ENCODE peak calls at places on chromosomes 4 and X, in ten cellular contexts. Z is ovary, M is HuH-7.5, G is mesenchymal stem cell, O is H9, V is natural killer cell, H is aorta, Q is AG09309, D is left ventricle myocardium inferior, A is substantia nigra. Y is an unnamed sample.

GRCh38 chrX:85992811-85993229 is 54.5 kb downstream of the CHM start:
- DNase-seq in Z (no peak), M (no peak), G (peak), O (no peak), V (no peak), H (no peak), Q (no peak), D (no peak), A (no peak), Y (peak)

GRCh38 chr4:139658185-139658584 is 7.4 kb upstream of the MGST2 start:
- DNase-seq in Z (no peak), M (no peak), G (no peak), O (peak), V (no peak), H (no peak), Q (no peak), D (no peak), A (no peak), Y (no peak)

GRCh38 chr4:140315970-140316369 is 57.5 kb upstream of the SCOC start:
- DNase-seq in Z (no peak), M (no peak), G (no peak), O (peak), V (no peak), H (no peak), Q (no peak), D (no peak), A (no peak), Y (no peak)

GRCh38 chrX:150615356-150615755 is 46.9 kb downstream of the MTM1 start:
- DNase-seq in Z (no peak), M (no peak), G (no peak), O (no peak), V (no peak), H (no peak), Q (no peak), D (no peak), A (no peak), Y (no peak)

GRCh38 chr4:165767671-165768070 is 105.4 kb upstream of the TLL1 start:
- DNase-seq in Z (no peak), M (no peak), G (no peak), O (no peak), V (no peak), H (no peak), Q (no peak), D (no peak), A (no peak), Y (no peak)

GRCh38 chr4:104728380-104729122 is 233.9 kb upstream of the CXXC4 start:
- DNase-seq in Z (no peak), M (no peak), G (peak), O (no peak), V (no peak), H (no peak), Q (no peak), D (no peak), A (no peak), Y (no peak)

GRCh38 chrX:54640721-54641120 is 110.7 kb downstream of the GNL3L start:
- DNase-seq in Z (no peak), M (peak), G (peak), O (no peak), V (no peak), H (no peak), Q (no peak), D (no peak), A (no peak), Y (peak)

GRCh38 chr4:109969087-109969486 is 56.4 kb downstream of the EGF start:
- DNase-seq in Z (no peak), M (no peak), G (no peak), O (no peak), V (no peak), H (no peak), Q (no peak), D (no peak), A (no peak), Y (no peak)

GRCh38 chrX:77446029-77446585 is 1.1 kb upstream of the FGF16 start:
- DNase-seq in Z (no peak), M (no peak), G (no peak), O (peak), V (no peak), H (peak), Q (no peak), D (peak), A (no peak), Y (peak)

GRCh38 chrX:154750301-154751120 is at the start of gene GAB3:
- DNase-seq in Z (peak), M (no peak), G (peak), O (no peak), V (peak), H (peak), Q (no peak), D (peak), A (no peak), Y (peak)

GRCh38 chr4:161696957-161697356 is 466.8 kb downstream of the FSTL5 start:
- DNase-seq in Z (no peak), M (no peak), G (no peak), O (peak), V (no peak), H (no peak), Q (no peak), D (no peak), A (no peak), Y (peak)

GRCh38 chr4:110003401-110004187 is 90.9 kb downstream of the EGF start:
- DNase-seq in Z (no peak), M (no peak), G (no peak), O (no peak), V (no peak), H (no peak), Q (no peak), D (no peak), A (no peak), Y (no peak)

GRCh38 chr4:68803013-68803412 is 12.8 kb upstream of the UGT2B10 start:
- DNase-seq in Z (no peak), M (no peak), G (no peak), O (no peak), V (no peak), H (no peak), Q (no peak), D (no peak), A (no peak), Y (no peak)

GRCh38 chr4:48297447-48297846 is 27.8 kb upstream of the TEC start:
- DNase-seq in Z (no peak), M (no peak), G (peak), O (no peak), V (no peak), H (no peak), Q (no peak), D (no peak), A (no peak), Y (no peak)

GRCh38 chrX:31186693-31187338 is 115.0 kb upstream of the FTHL17 start:
- DNase-seq in Z (no peak), M (no peak), G (no peak), O (no peak), V (no peak), H (no peak), Q (no peak), D (no peak), A (no peak), Y (no peak)

GRCh38 chr4:17476811-17477210 is 35.1 kb downstream of the QDPR start:
- DNase-seq in Z (no peak), M (no peak), G (no peak), O (no peak), V (no peak), H (no peak), Q (no peak), D (no peak), A (no peak), Y (no peak)

GRCh38 chr4:136803430-136803829 is 728.9 kb downstream of the PCDH18 start:
- DNase-seq in Z (no peak), M (no peak), G (no peak), O (no peak), V (no peak), H (no peak), Q (no peak), D (no peak), A (no peak), Y (no peak)

GRCh38 chr4:25769251-25769650 is 93.5 kb downstream of the SEL1L3 start:
- DNase-seq in Z (no peak), M (no peak), G (no peak), O (no peak), V (no peak), H (no peak), Q (no peak), D (peak), A (no peak), Y (peak)

GRCh38 chrX:69021095-69021494 is 144.2 kb downstream of the PJA1 start:
- DNase-seq in Z (no peak), M (no peak), G (no peak), O (no peak), V (no peak), H (no peak), Q (no peak), D (no peak), A (no peak), Y (no peak)

GRCh38 chr4:130288576-130288975 is 1192.6 kb downstream of the C4orf33 start:
- DNase-seq in Z (no peak), M (no peak), G (no peak), O (no peak), V (no peak), H (no peak), Q (no peak), D (no peak), A (no peak), Y (peak)

GRCh38 chr4:89752932-89753598 is 83.9 kb downstream of the SNCA start:
- DNase-seq in Z (peak), M (no peak), G (peak), O (no peak), V (no peak), H (no peak), Q (peak), D (no peak), A (no peak), Y (peak)

GRCh38 chrX:11461181-11462001 is 168.2 kb downstream of the AMELX start:
- DNase-seq in Z (peak), M (no peak), G (peak), O (no peak), V (no peak), H (no peak), Q (no peak), D (no peak), A (no peak), Y (no peak)